ENCODE peak calls at places on chromosomes 13 and 19, in eight cellular contexts. G is mammary epithelial cell; D is cardiac muscle cell; H is uterus; O is AG04450; Z is effector memory CD4-positive, alpha-beta T cell; S is brain microvascular endothelial cell; L is SK-N-SH. R is an unnamed sample.
A peak's percentile ranks its signal among the peaks of the same experiment; 100 is the strongest.

GRCh38 chr19:35911790-35912189 is 3.7 kb upstream of the TYROBP start:
- DNase-seq in H (no peak), S (no peak), G (peak; percentile 91), D (no peak), O (no peak), L (no peak), Z (no peak), R (no peak)

GRCh38 chr19:48752511-48753365 is at the start of gene FUT1:
- DNase-seq in Z (peak; percentile 29), D (peak; percentile 60), L (peak; percentile 82), G (peak; percentile 97), S (no peak), O (no peak), H (no peak), R (peak; percentile 47)

GRCh38 chr19:15776991-15777787 is 10.3 kb upstream of the OR10H5 start:
- DNase-seq in Z (no peak), D (no peak), G (no peak), S (no peak), H (no peak), L (no peak), O (no peak), R (no peak)

GRCh38 chr13:101631403-101631802 is 178.9 kb downstream of the ITGBL1 start:
- DNase-seq in D (no peak), S (no peak), Z (no peak), G (no peak), O (no peak), L (no peak), H (no peak), R (no peak)

GRCh38 chr19:50427997-50428425 is 4.7 kb upstream of the MYBPC2 start:
- DNase-seq in H (peak; percentile 67), O (peak; percentile 11), S (peak; percentile 73), G (no peak), Z (no peak), D (peak; percentile 34), L (no peak), R (peak; percentile 87)

GRCh38 chr19:16328824-16329482 is 4.3 kb downstream of the KLF2 start:
- DNase-seq in L (no peak), O (no peak), S (no peak), H (no peak), D (no peak), G (no peak), Z (peak; percentile 61), R (no peak)

GRCh38 chr13:43473437-43473836 is 313.3 kb downstream of the ENOX1 start:
- DNase-seq in Z (no peak), G (no peak), L (peak; percentile 57), D (peak; percentile 78), H (no peak), O (no peak), S (no peak), R (no peak)

GRCh38 chr19:19027228-19027627 is 6.1 kb downstream of the SUGP2 start:
- DNase-seq in L (no peak), D (no peak), Z (no peak), G (no peak), O (no peak), H (no peak), S (no peak), R (no peak)

GRCh38 chr19:52188822-52189744 is 769 bp upstream of the PPP2R1A start:
- DNase-seq in D (peak; percentile 61), Z (no peak), S (peak; percentile 60), H (no peak), O (peak; percentile 30), G (no peak), L (peak; percentile 59), R (peak; percentile 92)

GRCh38 chr13:114152831-114153371 is 20.5 kb upstream of the RASA3 start:
- DNase-seq in H (no peak), G (no peak), D (no peak), O (no peak), S (no peak), L (no peak), Z (no peak), R (no peak)

GRCh38 chr19:14082675-14082960 is 3.0 kb downstream of the C19orf67 start:
- DNase-seq in L (no peak), S (no peak), O (no peak), D (no peak), H (no peak), G (no peak), Z (no peak), R (no peak)
- H3K4me3 ChIP-seq in L (peak overlapping the region; percentile 77), S (no peak overlapping the region), O (no peak overlapping the region), D (no peak overlapping the region), H (no peak overlapping the region), G (no peak overlapping the region), Z (no peak overlapping the region), R (no peak overlapping the region)

DNA sequence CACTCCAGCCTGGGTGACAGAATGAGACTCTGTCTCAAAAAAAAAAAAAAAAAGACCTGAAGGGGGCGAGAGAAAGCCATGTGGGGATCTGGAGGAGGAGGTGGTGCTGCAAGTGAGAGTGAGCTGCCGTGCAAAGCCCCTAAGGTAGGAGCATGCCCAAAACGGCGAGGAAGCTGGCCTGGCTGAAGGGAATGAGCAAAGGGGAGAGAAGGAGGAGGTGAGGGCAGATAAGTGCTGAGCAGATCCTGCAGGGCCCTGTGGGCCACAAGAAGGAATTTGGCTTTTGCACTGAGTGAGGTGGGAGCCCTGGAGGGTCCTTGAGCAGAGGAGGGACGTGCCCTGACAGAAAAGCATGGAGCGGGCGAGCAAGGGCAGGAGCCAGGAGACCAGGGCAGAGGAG is 19.4 kb upstream of the ADGRE5 start:
- DNase-seq in Z (no peak), L (peak; percentile 63), D (peak; percentile 29), G (no peak), O (no peak), S (no peak), H (no peak), R (no peak)
- H3K27ac ChIP-seq in Z (peak overlapping the region; percentile 35), L (no peak overlapping the region), D (no peak overlapping the region), G (no peak overlapping the region), O (no peak overlapping the region), S (no peak overlapping the region), H (peak overlapping the region; percentile 88), R (no peak overlapping the region)

GRCh38 chr19:17542793-17543582 is 12.5 kb upstream of the COLGALT1 start:
- DNase-seq in H (no peak), L (no peak), O (no peak), D (no peak), S (no peak), G (no peak), Z (no peak), R (no peak)
- H3K4me3 ChIP-seq in H (no peak overlapping the region), L (no peak overlapping the region), O (no peak overlapping the region), D (no peak overlapping the region), S (no peak overlapping the region), G (no peak overlapping the region), Z (no peak overlapping the region), R (no peak overlapping the region)

GRCh38 chr13:24050796-24051715 is 109.5 kb upstream of the SPATA13 start:
- DNase-seq in L (no peak), S (no peak), G (peak; percentile 32), O (no peak), D (no peak), Z (no peak), H (no peak), R (no peak)

GRCh38 chr13:24050292-24050711 is 110.2 kb upstream of the SPATA13 start:
- DNase-seq in O (no peak), L (no peak), S (peak; percentile 82), H (peak; percentile 43), D (no peak), Z (no peak), G (peak; percentile 50), R (peak; percentile 70)

GRCh38 chr13:24052547-24052981 is 108.0 kb upstream of the SPATA13 start:
- DNase-seq in Z (no peak), L (peak; percentile 58), H (peak; percentile 40), G (no peak), S (no peak), O (no peak), D (no peak), R (peak; percentile 37)

GRCh38 chr13:24053505-24054251 is 106.8 kb upstream of the SPATA13 start:
- DNase-seq in O (no peak), Z (peak; percentile 39), H (peak; percentile 27), L (peak; percentile 76), D (peak; percentile 73), G (peak; percentile 74), S (peak; percentile 36), R (peak; percentile 82)
- H3K27ac ChIP-seq in O (peak overlapping the region; percentile 43), Z (no peak overlapping the region), H (peak overlapping the region; percentile 70), L (no peak overlapping the region), D (no peak overlapping the region), G (no peak overlapping the region), S (no peak overlapping the region), R (peak overlapping the region; percentile 71)

GRCh38 chr13:94706854-94707399 is 5.4 kb downstream of the SOX21 start:
- DNase-seq in O (no peak), D (no peak), H (no peak), S (no peak), L (peak; percentile 26), G (no peak), Z (no peak), R (no peak)
- H3K4me3 ChIP-seq in O (no peak overlapping the region), D (no peak overlapping the region), H (no peak overlapping the region), S (no peak overlapping the region), L (peak overlapping the region; percentile 6), G (no peak overlapping the region), Z (no peak overlapping the region), R (no peak overlapping the region)